ENCODE peak calls at places on chromosomes 2 and 18, in ten cellular contexts. Z, O, Y, H, J, B, F, N, R and G are unnamed samples.
A peak's percentile ranks its signal among the peaks of the same experiment; 100 is the strongest.

GRCh38 chr2:160299540-160299939 is 99.5 kb upstream of the ITGB6 start:
- DNase-seq in B (no peak), R (no peak), H (peak; percentile 38), Z (no peak), Y (no peak), N (no peak), J (peak; percentile 52), F (no peak), O (no peak), G (peak; percentile 29)

GRCh38 chr18:48529796-48530195 is 9.0 kb upstream of the CTIF start:
- DNase-seq in J (peak; percentile 96), F (peak; percentile 88), H (peak; percentile 71), N (peak; percentile 60), B (no peak), Y (no peak), Z (peak; percentile 2), R (no peak), O (no peak), G (peak; percentile 94)

GRCh38 chr2:53584986-53585385 is 182.6 kb upstream of the CHAC2 start:
- DNase-seq in H (no peak), R (no peak), B (no peak), J (no peak), O (no peak), F (no peak), N (no peak), Z (no peak), Y (no peak), G (no peak)

GRCh38 chr2:170017848-170018492 is 160.0 kb upstream of the MYO3B start:
- DNase-seq in O (no peak), H (no peak), J (no peak), Z (no peak), N (peak; percentile 58), Y (no peak), R (no peak), B (no peak), F (no peak), G (peak; percentile 25)

GRCh38 chr2:232483296-232483922 is 4.2 kb downstream of the ECEL1 start:
- DNase-seq in H (no peak), J (no peak), R (no peak), Y (peak; percentile 6), Z (no peak), O (no peak), N (no peak), F (no peak), B (no peak), G (no peak)

GRCh38 chr2:18401471-18401870 is 159.0 kb downstream of the RDH14 start:
- DNase-seq in B (no peak), Z (no peak), F (no peak), N (no peak), H (no peak), O (no peak), R (no peak), Y (no peak), J (no peak), G (no peak)

GRCh38 chr2:209762564-209762963 is 9.1 kb upstream of the UNC80 start:
- DNase-seq in H (no peak), R (no peak), B (no peak), O (no peak), Z (no peak), Y (no peak), F (no peak), J (no peak), N (no peak), G (no peak)

GRCh38 chr18:13035249-13035914 is 44.2 kb downstream of the CEP192 start:
- DNase-seq in B (no peak), Y (no peak), J (peak; percentile 49), R (no peak), O (no peak), F (peak; percentile 54), N (no peak), H (no peak), Z (no peak), G (peak; percentile 58)

GRCh38 chr2:3193423-3194330 is 183.9 kb downstream of the EIPR1 start:
- DNase-seq in Z (no peak), B (no peak), H (no peak), N (peak; percentile 43), J (no peak), Y (no peak), F (no peak), R (no peak), O (no peak), G (no peak)

GRCh38 chr2:224363281-224363680 is 38.6 kb downstream of the FAM124B start:
- DNase-seq in B (no peak), F (no peak), J (no peak), O (no peak), R (no peak), Y (no peak), N (no peak), H (no peak), Z (no peak), G (no peak)

GRCh38 chr2:96174251-96175144 is 29.3 kb upstream of the DUSP2 start:
- DNase-seq in N (peak; percentile 57), R (peak; percentile 91), F (peak; percentile 87), H (peak; percentile 55), Z (no peak), O (peak; percentile 75), B (no peak), J (peak; percentile 68), Y (peak; percentile 86), G (peak; percentile 40)

GRCh38 chr2:162072976-162073775 is 839 bp downstream of the DPP4 start:
- DNase-seq in R (peak; percentile 58), B (no peak), J (peak; percentile 15), H (no peak), F (no peak), Y (peak; percentile 22), N (peak; percentile 44), Z (no peak), O (no peak), G (peak; percentile 18)

GRCh38 chr2:167509585-167509984 is 621.3 kb downstream of the XIRP2 start:
- DNase-seq in R (no peak), O (no peak), H (peak; percentile 89), Y (no peak), Z (no peak), B (no peak), N (peak; percentile 14), J (peak; percentile 69), F (peak; percentile 1), G (peak; percentile 13)

GRCh38 chr2:221484761-221485499 is 87.2 kb downstream of the EPHA4 start:
- DNase-seq in F (peak; percentile 11), N (no peak), Y (no peak), O (no peak), B (no peak), J (no peak), R (no peak), H (no peak), Z (no peak), G (peak; percentile 43)

GRCh38 chr2:126220336-126220735 is 435.6 kb upstream of the GYPC start:
- DNase-seq in B (no peak), H (peak; percentile 22), J (peak; percentile 80), O (no peak), F (no peak), Y (no peak), R (no peak), N (peak; percentile 71), Z (peak; percentile 12), G (no peak)

GRCh38 chr18:9013926-9014373 is 88.5 kb upstream of the NDUFV2 start:
- DNase-seq in B (no peak), O (no peak), J (no peak), Z (no peak), R (no peak), F (no peak), Y (no peak), H (no peak), N (no peak), G (no peak)

GRCh38 chr2:43280994-43281393 is 54.6 kb upstream of the ZFP36L2 start:
- DNase-seq in J (no peak), F (no peak), N (no peak), H (no peak), B (no peak), O (no peak), Y (no peak), Z (no peak), R (no peak), G (no peak)

GRCh38 chr2:233386382-233387041 is 32.2 kb downstream of the DGKD start:
- DNase-seq in N (peak; percentile 52), R (no peak), Y (no peak), B (no peak), O (no peak), H (peak; percentile 47), Z (no peak), F (peak; percentile 17), J (peak; percentile 74), G (peak; percentile 30)

GRCh38 chr2:182915369-182916326 is 49.2 kb upstream of the FRZB start:
- DNase-seq in N (peak; percentile 71), Z (peak; percentile 26), O (no peak), H (peak; percentile 92), J (peak; percentile 91), F (peak; percentile 83), B (peak; percentile 42), Y (no peak), R (no peak), G (peak; percentile 76)

GRCh38 chr2:20052229-20052871 is 922 bp upstream of the LAPTM4A start:
- DNase-seq in Z (no peak), N (peak; percentile 72), R (no peak), F (no peak), O (no peak), B (no peak), Y (no peak), H (no peak), J (peak; percentile 42), G (peak; percentile 60)

GRCh38 chr2:238138331-238139102 is at the start of gene KLHL30:
- DNase-seq in B (no peak), J (peak; percentile 53), R (no peak), O (no peak), H (no peak), N (no peak), F (no peak), Z (no peak), Y (no peak), G (no peak)

GRCh38 chr2:191638079-191638801 is 39.7 kb upstream of the NABP1 start:
- DNase-seq in Y (no peak), R (no peak), F (no peak), O (no peak), H (no peak), J (peak; percentile 30), B (no peak), Z (no peak), N (peak; percentile 69), G (peak; percentile 23)

GRCh38 chr2:215530191-215530968 is 94.5 kb upstream of the FN1 start:
- DNase-seq in Z (no peak), R (no peak), F (no peak), N (no peak), H (peak; percentile 63), O (no peak), Y (no peak), J (peak; percentile 56), B (no peak), G (peak; percentile 9)

GRCh38 chr2:46545015-46545839 is 65.9 kb downstream of the TMEM247 start:
- DNase-seq in B (no peak), Z (no peak), H (no peak), N (peak; percentile 24), J (no peak), O (no peak), Y (no peak), F (no peak), R (no peak), G (no peak)

GRCh38 chr2:101696272-101697123 is 1.0 kb upstream of the MAP4K4 start:
- DNase-seq in H (peak; percentile 41), Z (no peak), N (peak; percentile 34), B (no peak), Y (no peak), O (no peak), J (peak; percentile 32), R (no peak), F (no peak), G (peak; percentile 25)

GRCh38 chr2:70084973-70085710 is 2.1 kb upstream of the PCBP1 start:
- DNase-seq in B (no peak), F (no peak), Z (no peak), R (no peak), H (no peak), Y (no peak), O (peak; percentile 39), J (no peak), N (no peak), G (no peak)

GRCh38 chr2:62506421-62506750 is 391 bp upstream of the TMEM17 start:
- DNase-seq in O (no peak), Z (no peak), R (no peak), J (no peak), F (no peak), H (no peak), Y (no peak), B (no peak), N (no peak), G (no peak)

GRCh38 chr18:79458131-79458838 is 62.6 kb downstream of the NFATC1 start:
- DNase-seq in N (peak; percentile 91), J (peak; percentile 88), Y (no peak), H (peak; percentile 80), F (peak; percentile 96), B (peak; percentile 42), R (no peak), O (no peak), Z (peak; percentile 63), G (peak; percentile 79)